ENCODE peak calls at places on chromosomes 11 and 22, in six cellular contexts. Z is suprapubic skin, T is HCT116, F is GM12891, S is adrenal gland, J is uterus. Y is an unnamed sample.

GRCh38 chr11:126337121-126337471 is 18.4 kb upstream of the ST3GAL4 start:
- DNase-seq in T (no peak), Z (peak; percentile 35), F (no peak), J (no peak), S (no peak), Y (no peak)

GRCh38 chr11:69654001-69654659 is 13.2 kb downstream of the CCND1 start:
- DNase-seq in S (no peak), T (no peak), Z (peak; percentile 53), F (no peak), J (no peak), Y (no peak)

GRCh38 chr22:45688606-45689080 is 17.0 kb downstream of the ATXN10 start:
- DNase-seq in Z (no peak), F (no peak), T (peak; percentile 38), J (no peak), S (no peak), Y (no peak)

GRCh38 chr11:12752868-12753267 is 78.6 kb downstream of the TEAD1 start:
- DNase-seq in Z (no peak), F (no peak), S (no peak), T (no peak), J (no peak), Y (no peak)

GRCh38 chr11:122872046-122872445 is 10.5 kb upstream of the JHY start:
- DNase-seq in Z (no peak), F (no peak), S (no peak), T (no peak), J (no peak), Y (no peak)

GRCh38 chr11:65501530-65502273 is 2.9 kb downstream of the MALAT1 start:
- DNase-seq in Z (peak; percentile 34), F (no peak), J (no peak), T (no peak), S (no peak), Y (no peak)

GRCh38 chr22:42670921-42671709 is 21.9 kb upstream of the CYB5R3 start:
- DNase-seq in Z (no peak), J (no peak), T (no peak), S (no peak), F (no peak), Y (no peak)

GRCh38 chr11:100808904-100809491 is 121.9 kb downstream of the ARHGAP42 start:
- DNase-seq in Z (no peak), F (no peak), T (no peak), J (no peak), S (no peak), Y (no peak)

GRCh38 chr11:44464741-44465140 is 100.7 kb upstream of the CD82 start:
- DNase-seq in Z (no peak), T (peak; percentile 53), F (no peak), J (no peak), S (no peak), Y (no peak)

GRCh38 chr11:83070044-83070877 is 1.4 kb downstream of the RAB30 start:
- DNase-seq in Z (no peak), F (no peak), T (no peak), J (peak; percentile 42), S (no peak), Y (peak; percentile 14)

GRCh38 chr11:106467486-106467885 is 390.0 kb downstream of the AASDHPPT start:
- DNase-seq in J (no peak), S (no peak), Z (no peak), T (no peak), F (no peak), Y (no peak)

GRCh38 chr11:100890779-100891178 is 203.7 kb downstream of the ARHGAP42 start:
- DNase-seq in S (no peak), Z (no peak), F (no peak), T (no peak), J (no peak), Y (no peak)

GRCh38 chr11:85725510-85726258 is 39.7 kb upstream of the CCDC89 start:
- DNase-seq in Z (no peak), S (no peak), T (peak; percentile 72), F (no peak), J (no peak), Y (peak; percentile 57)

GRCh38 chr22:20520093-20520511 is 12.7 kb downstream of the MED15 start:
- DNase-seq in F (no peak), T (no peak), Z (no peak), J (no peak), S (no peak), Y (no peak)

GRCh38 chr22:22037740-22038139 is 55.2 kb upstream of the TOP3B start:
- DNase-seq in J (no peak), F (no peak), S (no peak), Z (no peak), T (no peak), Y (no peak)

GRCh38 chr11:46386674-46387073 is 4.9 kb downstream of the CHRM4 start:
- DNase-seq in J (no peak), S (peak; percentile 18), Z (no peak), T (no peak), F (no peak), Y (peak; percentile 99)

DNA sequence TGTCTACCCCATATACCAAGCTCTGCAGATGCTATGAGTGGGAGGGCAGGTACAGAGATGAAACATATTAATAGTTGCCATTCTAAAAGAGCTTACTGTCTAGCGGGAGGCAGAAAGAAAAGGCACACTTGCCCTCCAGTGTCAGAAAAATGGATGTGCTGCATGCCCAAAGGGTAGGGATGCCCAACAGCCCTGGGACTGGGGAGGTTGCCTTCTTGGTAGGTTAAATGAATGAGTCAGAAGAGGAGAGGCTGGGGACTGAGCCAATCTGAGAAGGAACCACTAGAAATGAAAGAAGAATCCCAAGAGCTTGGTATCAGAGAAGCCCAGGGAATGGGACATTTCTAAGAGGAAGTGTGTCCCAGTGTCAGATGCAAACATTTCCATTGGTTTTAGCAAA is 1.2 kb downstream of the BIRC3 start:
- DNase-seq in Z (no peak), J (no peak), T (no peak), F (no peak), S (no peak), Y (no peak)
- TF ChIP-seq POLR2A in Z (no peak), J (no peak), T (no peak), F (peak; percentile 80), S (no peak), Y (no peak)

DNA sequence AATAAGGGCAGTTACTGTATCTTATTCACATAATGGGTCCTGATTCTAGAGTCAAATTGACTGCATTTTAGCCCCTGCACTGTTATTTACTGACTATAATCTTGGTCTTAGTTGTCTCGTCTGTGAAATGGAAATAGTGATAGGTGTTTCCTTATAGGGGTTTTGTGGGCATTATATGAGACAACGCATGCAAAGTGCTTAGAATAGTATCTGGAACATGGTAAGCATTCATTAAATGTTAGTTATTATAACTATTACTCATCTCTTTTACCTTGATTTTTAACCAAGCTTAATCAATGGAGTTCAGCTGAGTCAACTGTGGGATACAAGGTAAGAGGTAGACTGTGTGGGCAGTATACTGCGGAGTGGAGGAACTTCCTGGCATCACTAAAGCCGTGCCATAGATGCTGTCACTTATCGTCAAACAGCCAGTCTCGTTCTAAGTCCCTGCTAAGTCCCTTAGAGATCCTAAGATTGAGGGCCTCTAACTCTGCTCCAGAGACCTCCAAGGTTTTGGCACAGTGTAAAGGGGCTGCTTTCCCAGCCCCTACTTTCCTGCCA is 2.6 kb upstream of the ZC3H12C start:
- DNase-seq in S (no peak), F (no peak), T (no peak), J (no peak), Z (no peak), Y (no peak)
- TF ChIP-seq POLR2A in S (no peak), F (no peak), T (no peak), J (no peak), Z (no peak), Y (no peak)

GRCh38 chr11:94767292-94767690 is 865 bp upstream of the AMOTL1 start:
- DNase-seq in T (no peak), J (no peak), Z (no peak), F (no peak), S (no peak), Y (no peak)

GRCh38 chr11:94767701-94768601 is at the start of gene AMOTL1:
- DNase-seq in Z (peak; percentile 94), T (peak; percentile 65), S (peak; percentile 86), J (peak; percentile 88), F (peak; percentile 39), Y (peak; percentile 57)

GRCh38 chr11:94769897-94770296 is 1.7 kb downstream of the AMOTL1 start:
- DNase-seq in F (no peak), Z (no peak), S (no peak), T (no peak), J (no peak), Y (no peak)

GRCh38 chr11:94770563-94771120 is 2.5 kb downstream of the AMOTL1 start:
- DNase-seq in T (no peak), S (no peak), J (no peak), Z (no peak), F (no peak), Y (no peak)

DNA sequence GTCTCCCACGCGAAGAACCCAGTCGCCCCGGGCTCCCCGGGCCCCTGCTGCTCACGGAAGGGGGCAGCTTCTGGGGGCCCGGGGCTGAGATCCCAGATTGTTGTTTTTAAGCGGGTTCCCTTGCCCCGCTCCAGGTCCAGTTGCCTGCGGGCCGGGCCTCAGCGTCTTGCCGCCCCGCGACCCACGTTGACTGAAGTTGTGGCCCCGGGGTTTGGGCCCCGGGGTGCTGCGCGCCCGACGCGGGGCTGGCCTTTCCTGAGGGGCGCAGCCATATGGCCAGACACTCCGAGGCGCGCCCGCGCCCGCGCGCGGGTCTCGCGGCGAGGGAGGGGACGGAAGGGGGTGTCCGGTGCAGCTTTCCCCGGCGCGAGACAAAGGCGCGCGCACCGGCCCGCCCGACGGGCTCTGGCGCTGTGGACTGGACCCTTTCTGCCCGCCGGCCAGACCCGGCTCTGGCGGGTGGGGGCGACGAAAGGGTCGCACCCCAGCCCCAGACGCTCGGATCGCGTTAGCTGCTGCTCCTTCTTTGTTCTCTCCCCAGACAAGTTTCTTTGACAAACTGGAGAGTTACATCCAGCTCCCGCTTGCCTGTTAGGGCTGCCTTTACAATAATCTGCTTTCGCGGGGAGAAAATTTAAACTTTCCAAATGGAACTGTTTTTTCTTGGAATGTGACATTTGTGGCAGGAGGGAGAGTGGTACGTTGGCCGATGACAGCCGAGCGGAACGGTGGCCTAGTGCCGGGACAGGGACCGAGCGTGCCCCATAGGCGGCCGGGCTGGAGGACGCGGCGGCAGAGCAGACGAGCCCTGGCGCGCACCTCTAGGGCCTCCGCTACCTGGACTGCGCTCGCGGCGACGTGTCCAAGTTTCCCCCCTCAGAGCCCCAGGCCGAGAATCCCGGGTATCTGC is 701 bp downstream of the AMOTL1 start:
- DNase-seq in S (peak; percentile 52), J (peak; percentile 53), F (peak; percentile 18), T (no peak), Z (no peak), Y (no peak)
- TF ChIP-seq POLR2A in S (no peak), J (peak; percentile 5), F (no peak), T (no peak), Z (no peak), Y (no peak)

DNA sequence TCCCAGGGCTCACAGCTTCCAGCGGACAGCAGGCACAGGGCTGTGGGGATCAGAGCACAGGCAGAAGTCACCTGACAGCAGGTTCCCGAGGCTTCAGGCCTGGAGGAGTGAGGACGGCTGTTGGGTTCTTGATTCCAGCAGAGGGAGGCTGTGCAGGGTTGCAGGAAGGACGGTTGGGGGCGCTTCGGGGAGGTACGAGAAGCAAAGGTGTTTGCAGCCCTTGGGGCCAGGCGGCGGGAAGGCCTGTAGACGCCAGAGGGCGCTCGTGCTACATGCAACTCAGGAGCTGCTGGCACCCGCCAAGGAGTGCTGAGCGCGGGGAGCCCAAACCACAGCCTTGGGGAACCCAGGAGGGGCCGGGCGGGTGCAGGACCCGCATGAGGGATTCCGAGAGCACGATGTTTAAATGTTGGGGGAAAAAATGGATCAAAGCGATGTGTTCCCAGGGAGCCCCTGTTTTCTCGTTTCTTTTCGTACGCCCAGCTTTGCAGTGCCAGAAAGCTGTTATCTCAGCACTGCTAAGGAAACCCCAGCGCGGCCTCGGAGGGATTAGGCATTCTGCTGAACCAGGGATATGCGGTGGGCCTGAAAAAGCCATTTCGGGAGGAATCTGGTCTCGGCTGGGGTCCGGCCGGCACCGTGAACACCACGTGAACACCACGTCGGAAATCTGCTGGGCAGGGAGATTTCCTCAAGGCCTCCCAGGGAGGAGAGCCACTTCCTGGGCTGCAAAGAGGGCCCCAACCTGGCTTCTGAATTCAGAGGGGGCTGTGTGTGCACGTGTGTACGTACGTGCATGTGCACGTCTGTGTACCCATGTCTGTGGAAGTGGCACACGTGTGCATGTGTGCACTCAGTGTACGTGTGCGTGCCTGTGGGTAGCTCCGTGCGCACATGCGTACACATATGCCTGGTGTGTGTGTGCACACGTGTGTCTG is 88.2 kb downstream of the KCNQ1 start:
- DNase-seq in T (peak; percentile 89), J (peak; percentile 94), Z (peak; percentile 94), F (peak; percentile 93), S (peak; percentile 92), Y (peak; percentile 77)
- TF ChIP-seq POLR2A in T (no peak), J (peak; percentile 43), Z (no peak), F (no peak), S (peak; percentile 22), Y (no peak)